ENCODE peak calls at places on chromosomes 3 and 15, in four cellular contexts. E is sigmoid colon, U is HCT116, Z is body of pancreas. K is an unnamed sample.

GRCh38 chr3:179000659-179001058 is 71.0 kb downstream of the ZMAT3 start:
- DNase-seq in Z (no peak), U (no peak), E (no peak), K (no peak)

GRCh38 chr3:117019082-117019713 is 309.6 kb downstream of the TUSC7 start:
- DNase-seq in U (no peak), Z (peak; percentile 74), E (peak; percentile 75), K (peak; percentile 87)

GRCh38 chr3:194401346-194401745 is 2.3 kb upstream of the GP5 start:
- DNase-seq in Z (no peak), U (no peak), E (no peak), K (no peak)

GRCh38 chr15:35308802-35309201 is 223.7 kb upstream of the NANOGP8 start:
- DNase-seq in Z (no peak), U (no peak), E (peak; percentile 70), K (no peak)

GRCh38 chr3:178439504-178439903 is 96.7 kb upstream of the KCNMB2 start:
- DNase-seq in E (no peak), Z (no peak), U (no peak), K (no peak)

GRCh38 chr3:35639251-35640185 is at the start of gene ARPP21:
- DNase-seq in Z (peak; percentile 19), E (peak; percentile 46), U (no peak), K (no peak)

GRCh38 chr3:36212291-36212690 is 168.0 kb upstream of the STAC start:
- DNase-seq in E (no peak), Z (no peak), U (no peak), K (no peak)

GRCh38 chr3:126147147-126147931 is 33.0 kb downstream of the ALDH1L1 start:
- DNase-seq in E (peak; percentile 52), Z (no peak), U (no peak), K (peak; percentile 72)

GRCh38 chr3:23575697-23576096 is 230.1 kb upstream of the UBE2E1 start:
- DNase-seq in E (no peak), U (no peak), Z (no peak), K (no peak)

GRCh38 chr3:113211370-113212154 is at the start of gene BOC:
- DNase-seq in U (no peak), Z (peak; percentile 67), E (peak; percentile 77), K (peak; percentile 88)

DNA sequence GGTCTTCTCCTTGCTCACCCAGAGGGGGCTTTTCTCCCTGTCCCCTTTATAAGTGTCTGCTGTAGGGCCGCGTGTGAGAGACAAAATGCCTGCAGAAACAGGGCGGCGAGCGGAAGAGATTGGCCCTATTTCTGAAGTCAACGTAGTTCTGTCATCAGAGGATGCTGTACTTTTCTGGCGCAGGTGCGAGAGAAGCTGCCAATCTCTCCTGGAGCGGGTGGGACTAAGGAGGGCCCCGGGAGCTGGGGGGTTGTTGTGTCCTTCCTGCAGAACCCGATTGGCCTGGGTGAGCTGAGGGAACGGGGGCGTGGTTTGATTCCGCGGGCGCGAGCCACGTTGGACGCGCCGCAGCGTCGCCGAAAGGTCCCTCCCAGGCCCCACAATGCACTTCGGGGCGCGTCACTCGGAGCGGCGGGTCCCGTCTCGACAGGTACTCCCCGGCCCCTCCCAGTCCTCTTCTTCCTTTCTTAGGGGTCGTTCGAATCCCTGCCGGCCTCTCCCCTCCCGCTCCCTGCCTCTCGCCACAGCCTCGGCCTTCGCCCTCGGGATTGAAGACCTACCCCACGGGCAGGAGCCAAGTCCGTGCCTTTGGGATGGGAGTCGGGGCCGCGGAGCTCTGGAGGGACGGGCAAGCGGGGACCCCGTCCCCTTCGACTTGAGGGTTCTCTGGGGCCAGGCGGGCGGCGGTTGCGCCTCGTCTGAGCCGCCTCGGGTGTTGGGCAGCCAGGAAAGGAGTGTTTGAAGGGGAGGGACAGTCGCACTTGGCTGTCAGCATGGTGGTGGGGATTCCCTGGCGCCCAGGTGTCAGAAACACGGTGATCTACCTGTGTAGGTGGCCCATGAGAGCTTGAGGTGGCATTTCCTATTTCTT is at the start of gene SEC22A:
- DNase-seq in U (peak; percentile 92), E (peak; percentile 96), Z (peak; percentile 96), K (peak; percentile 90)
- TF ChIP-seq POLR2A in U (peak; percentile 40), E (peak; percentile 74), Z (peak; percentile 65), K (peak; percentile 36)

GRCh38 chr15:65434201-65434600 is 11.5 kb upstream of the IGDCC4 start:
- DNase-seq in U (no peak), E (peak; percentile 22), Z (no peak), K (no peak)
- H3K4me3 ChIP-seq in U (no peak overlapping the region), E (no peak overlapping the region), Z (no peak overlapping the region), K (no peak overlapping the region)

GRCh38 chr15:98649996-98650870 is 1.9 kb downstream of the IGF1R start:
- DNase-seq in U (no peak), Z (peak; percentile 68), E (no peak), K (peak; percentile 88)
- TF ChIP-seq POLR2A in U (no peak), Z (peak; percentile 26), E (no peak), K (no peak)

GRCh38 chr15:73930371-73930770 is 4.1 kb downstream of the LOXL1 start:
- DNase-seq in Z (no peak), E (no peak), U (no peak), K (no peak)
- H3K4me3 ChIP-seq in Z (no peak overlapping the region), E (no peak overlapping the region), U (no peak overlapping the region), K (no peak overlapping the region)

DNA sequence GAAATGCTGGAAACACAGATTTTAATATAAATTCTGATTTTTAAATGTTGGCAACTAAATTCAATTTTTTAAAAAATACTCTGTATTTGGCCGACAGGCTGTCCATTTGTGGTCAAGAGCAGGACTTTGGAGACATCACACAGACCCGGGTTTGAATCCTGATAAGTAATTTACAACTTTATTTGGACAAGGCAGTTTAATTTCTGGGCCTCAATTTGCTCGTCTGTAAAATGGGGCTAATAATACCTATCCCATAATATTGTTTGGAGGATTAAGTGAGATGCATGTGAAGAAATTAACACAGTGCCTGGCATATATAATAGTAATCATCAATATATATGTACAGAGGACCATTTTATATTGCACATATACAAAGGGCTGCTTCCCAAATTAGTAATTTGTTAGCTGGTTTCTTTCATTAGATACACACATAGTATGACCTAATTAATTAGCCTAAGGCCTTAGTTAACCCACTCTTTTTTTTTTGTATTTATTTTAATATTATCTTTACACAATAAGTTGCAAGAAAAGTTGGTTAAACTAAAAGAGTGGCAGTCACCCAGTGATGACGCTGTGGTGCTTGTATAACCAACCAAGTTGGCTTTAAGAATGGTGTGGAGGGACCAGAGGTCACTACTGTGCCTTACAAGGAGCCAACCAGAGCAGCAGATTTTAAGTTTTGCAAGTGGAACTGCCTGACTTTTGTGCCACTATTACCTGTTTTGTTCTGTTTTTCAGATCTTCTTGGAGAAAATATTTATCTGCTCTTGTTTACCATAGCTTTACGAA is 709 bp downstream of the PIGB start:
- DNase-seq in U (no peak), Z (peak; percentile 42), E (no peak), K (no peak)
- TF ChIP-seq POLR2A in U (no peak), Z (no peak), E (no peak), K (no peak)

K was measured in lower leg skin.